ENCODE peak calls at places on chromosomes 2 and 18, in six cellular contexts. C is CD8-positive, alpha-beta memory T cell; Z is amniotic stem cell; N is nucleus accumbens; K is activated CD8-positive, alpha-beta T cell treated with anti-CD3 and anti-CD28 coated beads, Interleukin-2, amount 10 ng/mL, durations not matched to agents 7 days and 5 days; E is mucosa of gallbladder. W is an unnamed sample.

GRCh38 chr2:96353032-96353561 is 17.5 kb downstream of the NCAPH start:
- DNase-seq in C (no peak), Z (no peak), N (peak; percentile 36), K (no peak), E (no peak), W (no peak)

GRCh38 chr2:95314964-95315611 is 17.9 kb downstream of the KCNIP3 start:
- DNase-seq in C (no peak), Z (no peak), N (peak; percentile 61), K (no peak), E (peak; percentile 32), W (no peak)

GRCh38 chr2:152950125-152950524 is 231.7 kb downstream of the ARL6IP6 start:
- DNase-seq in C (no peak), Z (no peak), N (no peak), K (no peak), E (no peak), W (no peak)

GRCh38 chr2:195642027-195642676 is 14.9 kb upstream of the SLC39A10 start:
- DNase-seq in C (no peak), Z (no peak), N (no peak), K (no peak), E (no peak), W (no peak)

GRCh38 chr2:240278661-240279060 is 138.2 kb upstream of the OTOS start:
- DNase-seq in C (no peak), Z (no peak), N (no peak), K (no peak), E (no peak), W (no peak)

GRCh38 chr18:68233043-68233442 is 481.9 kb downstream of the TMX3 start:
- DNase-seq in C (no peak), Z (no peak), N (no peak), K (no peak), E (no peak), W (no peak)

GRCh38 chr2:120670771-120671480 is 64.7 kb upstream of the GLI2 start:
- DNase-seq in C (no peak), Z (no peak), N (no peak), K (no peak), E (no peak), W (no peak)

GRCh38 chr2:174158003-174158402 is 90.3 kb downstream of the OLA1 start:
- DNase-seq in C (peak; percentile 3), Z (no peak), N (no peak), K (peak; percentile 53), E (no peak), W (no peak)

GRCh38 chr18:79872852-79873444 is 75.2 kb downstream of the KCNG2 start:
- DNase-seq in C (no peak), Z (no peak), N (no peak), K (no peak), E (no peak), W (no peak)

GRCh38 chr2:31770718-31771117 is 190.0 kb upstream of the SRD5A2 start:
- DNase-seq in C (no peak), Z (no peak), N (no peak), K (no peak), E (no peak), W (no peak)

GRCh38 chr2:241810304-241811208 is 1.6 kb downstream of the NEU4 start:
- DNase-seq in C (no peak), Z (no peak), N (peak; percentile 72), K (no peak), E (no peak), W (no peak)